ENCODE peak calls at places on chromosomes 2 and 18, in six cellular contexts. One of them, this sample, is unnamed.

GRCh38 chr2:162123806-162124758 is 28.0 kb downstream of the GCG start:
- DNase-seq in stimulated activated CD8-positive, alpha-beta memory T cell treated with anti-CD3 and anti-CD28 coated beads, Interleukin-2, amount 100 ng/mL, for 1 hour: no peak
- DNase-seq in mesothelial cell of epicardium: no peak
- DNase-seq in activated CD4-positive, alpha-beta T cell treated with anti-CD3 and anti-CD28 coated beads, Interleukin-2, amount 10 ng/mL, durations not matched to agents 7 days and 5 days: peak
- DNase-seq in fibroblast of the conjunctiva: peak
- DNase-seq in NCI-H1092 treated with DMSO at 0.1 percent for 48 hours: peak
- DNase-seq in this sample: no peak

GRCh38 chr18:64100136-64100922 is 48.6 kb downstream of the LINC00305 start:
- DNase-seq in stimulated activated CD8-positive, alpha-beta memory T cell treated with anti-CD3 and anti-CD28 coated beads, Interleukin-2, amount 100 ng/mL, for 1 hour: no peak
- DNase-seq in fibroblast of the conjunctiva: no peak
- DNase-seq in activated CD4-positive, alpha-beta T cell treated with anti-CD3 and anti-CD28 coated beads, Interleukin-2, amount 10 ng/mL, durations not matched to agents 7 days and 5 days: no peak
- DNase-seq in mesothelial cell of epicardium: no peak
- DNase-seq in NCI-H1092 treated with DMSO at 0.1 percent for 48 hours: peak
- DNase-seq in this sample: no peak

GRCh38 chr2:134553657-134554056 is 165.1 kb downstream of the TMEM163 start:
- DNase-seq in mesothelial cell of epicardium: no peak
- DNase-seq in activated CD4-positive, alpha-beta T cell treated with anti-CD3 and anti-CD28 coated beads, Interleukin-2, amount 10 ng/mL, durations not matched to agents 7 days and 5 days: no peak
- DNase-seq in stimulated activated CD8-positive, alpha-beta memory T cell treated with anti-CD3 and anti-CD28 coated beads, Interleukin-2, amount 100 ng/mL, for 1 hour: no peak
- DNase-seq in NCI-H1092 treated with DMSO at 0.1 percent for 48 hours: no peak
- DNase-seq in fibroblast of the conjunctiva: no peak
- DNase-seq in this sample: no peak

GRCh38 chr2:200345917-200346316 is 39.4 kb downstream of the SPATS2L start:
- DNase-seq in NCI-H1092 treated with DMSO at 0.1 percent for 48 hours: no peak
- DNase-seq in mesothelial cell of epicardium: no peak
- DNase-seq in stimulated activated CD8-positive, alpha-beta memory T cell treated with anti-CD3 and anti-CD28 coated beads, Interleukin-2, amount 100 ng/mL, for 1 hour: no peak
- DNase-seq in activated CD4-positive, alpha-beta T cell treated with anti-CD3 and anti-CD28 coated beads, Interleukin-2, amount 10 ng/mL, durations not matched to agents 7 days and 5 days: no peak
- DNase-seq in fibroblast of the conjunctiva: no peak
- DNase-seq in this sample: no peak

GRCh38 chr18:25457636-25458035 is 105.7 kb upstream of the ZNF521 start:
- DNase-seq in fibroblast of the conjunctiva: no peak
- DNase-seq in stimulated activated CD8-positive, alpha-beta memory T cell treated with anti-CD3 and anti-CD28 coated beads, Interleukin-2, amount 100 ng/mL, for 1 hour: no peak
- DNase-seq in NCI-H1092 treated with DMSO at 0.1 percent for 48 hours: no peak
- DNase-seq in mesothelial cell of epicardium: no peak
- DNase-seq in activated CD4-positive, alpha-beta T cell treated with anti-CD3 and anti-CD28 coated beads, Interleukin-2, amount 10 ng/mL, durations not matched to agents 7 days and 5 days: no peak
- DNase-seq in this sample: no peak

GRCh38 chr18:27413495-27414401 is 228.6 kb upstream of the CHST9 start:
- DNase-seq in activated CD4-positive, alpha-beta T cell treated with anti-CD3 and anti-CD28 coated beads, Interleukin-2, amount 10 ng/mL, durations not matched to agents 7 days and 5 days: no peak
- DNase-seq in NCI-H1092 treated with DMSO at 0.1 percent for 48 hours: no peak
- DNase-seq in fibroblast of the conjunctiva: peak
- DNase-seq in stimulated activated CD8-positive, alpha-beta memory T cell treated with anti-CD3 and anti-CD28 coated beads, Interleukin-2, amount 100 ng/mL, for 1 hour: no peak
- DNase-seq in mesothelial cell of epicardium: no peak
- DNase-seq in this sample: no peak

GRCh38 chr2:240172071-240172895 is 31.8 kb upstream of the OTOS start:
- DNase-seq in activated CD4-positive, alpha-beta T cell treated with anti-CD3 and anti-CD28 coated beads, Interleukin-2, amount 10 ng/mL, durations not matched to agents 7 days and 5 days: no peak
- DNase-seq in fibroblast of the conjunctiva: no peak
- DNase-seq in NCI-H1092 treated with DMSO at 0.1 percent for 48 hours: no peak
- DNase-seq in stimulated activated CD8-positive, alpha-beta memory T cell treated with anti-CD3 and anti-CD28 coated beads, Interleukin-2, amount 100 ng/mL, for 1 hour: no peak
- DNase-seq in mesothelial cell of epicardium: no peak
- DNase-seq in this sample: no peak

GRCh38 chr2:70935468-70936164 is at the start of gene ATP6V1B1:
- DNase-seq in NCI-H1092 treated with DMSO at 0.1 percent for 48 hours: no peak
- DNase-seq in fibroblast of the conjunctiva: no peak
- DNase-seq in activated CD4-positive, alpha-beta T cell treated with anti-CD3 and anti-CD28 coated beads, Interleukin-2, amount 10 ng/mL, durations not matched to agents 7 days and 5 days: no peak
- DNase-seq in mesothelial cell of epicardium: no peak
- DNase-seq in stimulated activated CD8-positive, alpha-beta memory T cell treated with anti-CD3 and anti-CD28 coated beads, Interleukin-2, amount 100 ng/mL, for 1 hour: no peak
- DNase-seq in this sample: no peak

GRCh38 chr2:62208082-62208757 is 12.3 kb downstream of the B3GNT2 start:
- DNase-seq in stimulated activated CD8-positive, alpha-beta memory T cell treated with anti-CD3 and anti-CD28 coated beads, Interleukin-2, amount 100 ng/mL, for 1 hour: no peak
- DNase-seq in NCI-H1092 treated with DMSO at 0.1 percent for 48 hours: no peak
- DNase-seq in activated CD4-positive, alpha-beta T cell treated with anti-CD3 and anti-CD28 coated beads, Interleukin-2, amount 10 ng/mL, durations not matched to agents 7 days and 5 days: no peak
- DNase-seq in fibroblast of the conjunctiva: no peak
- DNase-seq in mesothelial cell of epicardium: no peak
- DNase-seq in this sample: no peak

GRCh38 chr2:67414867-67415266 is 17.7 kb downstream of the ETAA1 start:
- DNase-seq in fibroblast of the conjunctiva: no peak
- DNase-seq in NCI-H1092 treated with DMSO at 0.1 percent for 48 hours: no peak
- DNase-seq in activated CD4-positive, alpha-beta T cell treated with anti-CD3 and anti-CD28 coated beads, Interleukin-2, amount 10 ng/mL, durations not matched to agents 7 days and 5 days: no peak
- DNase-seq in stimulated activated CD8-positive, alpha-beta memory T cell treated with anti-CD3 and anti-CD28 coated beads, Interleukin-2, amount 100 ng/mL, for 1 hour: no peak
- DNase-seq in mesothelial cell of epicardium: no peak
- DNase-seq in this sample: no peak

GRCh38 chr18:50143891-50144290 is 51.1 kb downstream of the MYO5B start:
- DNase-seq in stimulated activated CD8-positive, alpha-beta memory T cell treated with anti-CD3 and anti-CD28 coated beads, Interleukin-2, amount 100 ng/mL, for 1 hour: no peak
- DNase-seq in mesothelial cell of epicardium: no peak
- DNase-seq in NCI-H1092 treated with DMSO at 0.1 percent for 48 hours: no peak
- DNase-seq in fibroblast of the conjunctiva: no peak
- DNase-seq in activated CD4-positive, alpha-beta T cell treated with anti-CD3 and anti-CD28 coated beads, Interleukin-2, amount 10 ng/mL, durations not matched to agents 7 days and 5 days: no peak
- DNase-seq in this sample: no peak

GRCh38 chr2:231191896-231192872 is 6.2 kb upstream of the ARMC9 start:
- DNase-seq in activated CD4-positive, alpha-beta T cell treated with anti-CD3 and anti-CD28 coated beads, Interleukin-2, amount 10 ng/mL, durations not matched to agents 7 days and 5 days: no peak
- DNase-seq in stimulated activated CD8-positive, alpha-beta memory T cell treated with anti-CD3 and anti-CD28 coated beads, Interleukin-2, amount 100 ng/mL, for 1 hour: no peak
- DNase-seq in fibroblast of the conjunctiva: peak
- DNase-seq in NCI-H1092 treated with DMSO at 0.1 percent for 48 hours: no peak
- DNase-seq in mesothelial cell of epicardium: peak
- DNase-seq in this sample: no peak